ENCODE peak calls at places on chromosomes 7 and 10, in five cellular contexts. P, Q, M, S and D are unnamed samples.

GRCh38 chr7:41579961-41580935 is 122.6 kb downstream of the INHBA start:
- DNase-seq in Q (no peak), P (no peak), S (no peak), M (peak), D (no peak)

GRCh38 chr7:135512135-135512887 is 2.4 kb upstream of the CNOT4 start:
- DNase-seq in P (peak), Q (peak), M (peak), S (no peak), D (peak)

GRCh38 chr10:74967850-74968620 is 141.6 kb downstream of the KAT6B start:
- DNase-seq in M (no peak), Q (no peak), P (no peak), S (no peak), D (no peak)

GRCh38 chr7:27194641-27195379 is 5.1 kb downstream of the HOXA13 start:
- DNase-seq in Q (no peak), S (no peak), M (no peak), P (no peak), D (no peak)

GRCh38 chr10:97669561-97669960 is 17.5 kb downstream of the AVPI1 start:
- DNase-seq in Q (no peak), S (no peak), M (no peak), P (no peak), D (no peak)

GRCh38 chr7:97272237-97272975 is 154.9 kb downstream of the SDHAF3 start:
- DNase-seq in Q (no peak), P (no peak), M (no peak), S (no peak), D (peak)

GRCh38 chr10:77510294-77510693 is 127.3 kb downstream of the KCNMA1 start:
- DNase-seq in S (no peak), P (no peak), M (no peak), Q (no peak), D (no peak)

GRCh38 chr10:13121500-13121854 is 21.5 kb downstream of the OPTN start:
- DNase-seq in S (no peak), P (no peak), Q (no peak), M (no peak), D (no peak)

GRCh38 chr7:27130540-27131389 is at the start of gene HOXA4:
- DNase-seq in P (peak), M (peak), S (peak), Q (peak), D (no peak)

GRCh38 chr7:102085223-102085772 is 201.4 kb upstream of the SH2B2 start:
- DNase-seq in M (no peak), P (no peak), S (no peak), Q (no peak), D (no peak)

GRCh38 chr7:110157631-110158362 is 933.1 kb upstream of the LRRN3 start:
- DNase-seq in S (no peak), Q (no peak), P (no peak), M (peak), D (no peak)

GRCh38 chr10:123582084-123582989 is 83.8 kb upstream of the GPR26 start:
- DNase-seq in S (peak), P (peak), M (peak), Q (peak), D (no peak)

GRCh38 chr7:26046150-26046549 is 105.8 kb upstream of the NFE2L3 start:
- DNase-seq in S (no peak), Q (no peak), M (no peak), P (no peak), D (no peak)

GRCh38 chr10:117936136-117936535 is 110.6 kb downstream of the RAB11FIP2 start:
- DNase-seq in P (no peak), S (peak), M (peak), Q (no peak), D (no peak)

GRCh38 chr10:49761789-49762565 is at the start of gene OGDHL:
- DNase-seq in M (peak), Q (peak), P (peak), S (peak), D (no peak)

GRCh38 chr10:58488921-58489320 is 23.8 kb upstream of the BICC1 start:
- DNase-seq in S (no peak), Q (no peak), P (no peak), M (peak), D (no peak)

GRCh38 chr7:107035446-107035845 is 9.1 kb upstream of the PRKAR2B start:
- DNase-seq in M (peak), S (no peak), Q (peak), P (no peak), D (no peak)

GRCh38 chr7:23679898-23680416 is at the start of gene FAM221A:
- DNase-seq in P (peak), S (peak), Q (peak), M (peak), D (peak)

GRCh38 chr7:125065546-125065945 is 135.9 kb upstream of the POT1 start:
- DNase-seq in P (no peak), Q (no peak), M (no peak), S (no peak), D (no peak)

GRCh38 chr7:125061776-125062397 is 132.3 kb upstream of the POT1 start:
- DNase-seq in P (no peak), S (no peak), M (peak), Q (no peak), D (no peak)

GRCh38 chr7:125057974-125058373 is 128.3 kb upstream of the POT1 start:
- DNase-seq in Q (no peak), S (no peak), P (no peak), M (no peak), D (no peak)

GRCh38 chr7:125055376-125055775 is 125.8 kb upstream of the POT1 start:
- DNase-seq in P (no peak), M (no peak), S (no peak), Q (no peak), D (no peak)

DNA sequence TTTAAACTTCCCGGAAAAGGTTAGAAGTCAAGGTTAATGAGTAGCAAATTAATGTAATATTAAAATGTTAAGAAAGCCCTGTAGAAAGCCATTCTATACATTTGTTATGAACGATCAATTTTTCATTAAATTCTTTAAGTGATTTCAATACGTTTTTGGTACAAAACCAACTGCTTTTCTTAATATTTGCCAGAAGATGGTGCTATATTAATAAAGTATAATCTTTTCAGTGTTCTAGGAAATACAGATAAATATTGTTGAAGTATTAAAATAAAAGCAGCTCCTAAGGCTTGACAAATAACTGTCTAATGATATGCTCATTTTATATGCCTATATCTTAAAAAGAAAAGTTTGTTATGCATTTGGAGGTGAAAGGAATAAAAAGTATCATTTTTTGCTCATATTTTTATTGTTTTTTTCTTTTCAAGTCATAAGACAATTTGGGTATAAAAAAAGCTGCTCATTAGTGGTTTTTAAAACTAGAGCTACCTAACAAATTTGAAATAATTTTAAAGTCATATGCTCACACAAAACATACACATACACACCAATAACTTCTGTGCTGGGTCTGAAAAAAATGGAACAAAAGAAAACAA is 130.3 kb upstream of the POT1 start:
- DNase-seq in Q (peak), P (no peak), M (peak), S (no peak), D (no peak)
- TF ChIP-seq CTCF in Q (peak), P (no peak), M (no peak), S (peak), D (no peak)

DNA sequence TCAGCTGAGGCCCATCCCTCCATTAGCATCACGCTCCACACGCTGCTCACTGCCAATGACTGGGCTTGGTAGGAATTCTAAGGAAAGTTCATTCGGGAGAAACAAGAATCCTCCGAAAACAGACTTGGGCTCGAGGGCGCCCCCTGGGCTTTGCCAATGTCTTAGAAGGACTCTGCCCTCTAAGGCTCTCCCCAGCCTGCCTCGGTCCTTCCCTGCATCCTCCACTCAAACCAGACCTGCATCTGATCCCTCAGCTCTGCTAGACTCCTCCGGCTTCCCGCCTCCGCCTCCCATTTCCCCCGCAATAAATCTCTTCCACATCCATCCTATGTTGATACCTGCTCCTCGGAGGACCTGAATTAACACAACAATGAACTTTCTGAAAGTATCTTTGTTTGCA is 177.6 kb downstream of the PLPP4 start:
- DNase-seq in M (no peak), P (no peak), S (no peak), Q (no peak), D (no peak)
- TF ChIP-seq CTCF in M (no peak), P (no peak), S (no peak), Q (peak), D (peak)

GRCh38 chr10:125444790-125445189 is 238.2 kb downstream of the TEX36 start:
- DNase-seq in S (no peak), P (no peak), Q (no peak), M (no peak), D (no peak)

GRCh38 chr10:125451319-125451718 is 231.6 kb downstream of the TEX36 start:
- DNase-seq in M (no peak), P (no peak), Q (no peak), S (no peak), D (no peak)

GRCh38 chr10:125450218-125450617 is 232.7 kb downstream of the TEX36 start:
- DNase-seq in M (no peak), S (no peak), P (no peak), Q (no peak), D (no peak)

GRCh38 chr10:125449571-125449970 is 233.4 kb downstream of the TEX36 start:
- DNase-seq in M (no peak), Q (no peak), P (no peak), S (no peak), D (no peak)

GRCh38 chr10:125448596-125448995 is 234.4 kb downstream of the TEX36 start:
- DNase-seq in M (no peak), Q (peak), P (peak), S (no peak), D (no peak)
- TF ChIP-seq CTCF in M (peak), Q (no peak), P (no peak), S (peak), D (peak)

DNA sequence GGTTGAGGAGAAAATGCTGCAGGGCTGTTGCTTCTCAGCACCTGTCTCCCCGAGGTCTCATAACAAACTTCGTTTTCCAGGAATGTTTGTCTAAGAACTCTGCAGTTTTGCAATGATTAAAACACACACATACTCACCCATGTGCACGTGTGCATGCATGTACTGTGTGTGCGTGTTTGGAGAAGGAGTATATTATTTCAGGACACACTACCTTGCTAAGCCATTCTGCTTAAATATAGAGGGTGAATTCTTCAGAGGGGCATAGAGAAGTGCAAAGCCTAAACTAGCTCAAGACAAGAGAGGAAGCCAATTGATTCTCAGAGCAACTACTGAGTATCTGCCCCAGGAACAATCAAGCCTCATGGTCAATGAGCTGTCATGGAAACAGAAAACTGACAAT is 298.4 kb upstream of the MGMT start:
- DNase-seq in Q (no peak), S (no peak), M (no peak), P (no peak), D (no peak)
- TF ChIP-seq CTCF in Q (no peak), S (no peak), M (no peak), P (no peak), D (no peak)

GRCh38 chr10:31622993-31623392 is 304.0 kb downstream of the ZEB1 start:
- DNase-seq in Q (no peak), P (no peak), S (no peak), M (peak), D (no peak)
- TF ChIP-seq CTCF in Q (no peak), P (no peak), S (peak), M (peak), D (no peak)

GRCh38 chr7:39310699-39311098 is 255.5 kb upstream of the YAE1 start:
- DNase-seq in M (no peak), P (no peak), S (no peak), Q (no peak), D (no peak)
- TF ChIP-seq CTCF in M (no peak), P (no peak), S (no peak), Q (no peak), D (no peak)